ENCODE peak calls at places on chromosomes 1 and 21, in four cellular contexts. J is CD4-positive, alpha-beta memory T cell; V is OCI-LY7; K is hepatocyte. U is an unnamed sample.

GRCh38 chr1:92538413-92539061 is 51.8 kb upstream of the GFI1 start:
- DNase-seq in J (peak), V (no peak), K (no peak), U (no peak)

GRCh38 chr21:31526040-31526439 is 133.5 kb upstream of the SOD1 start:
- DNase-seq in J (no peak), V (no peak), K (no peak), U (no peak)

GRCh38 chr1:234270581-234271242 is 102.5 kb upstream of the COA6 start:
- DNase-seq in J (no peak), V (no peak), K (no peak), U (no peak)

GRCh38 chr1:6066680-6067079 is 21.0 kb downstream of the KCNAB2 start:
- DNase-seq in J (no peak), V (no peak), K (no peak), U (no peak)

GRCh38 chr1:221381858-221382623 is 359.8 kb downstream of the DUSP10 start:
- DNase-seq in J (no peak), V (no peak), K (no peak), U (no peak)

GRCh38 chr1:230940848-230941247 is 37.8 kb downstream of the TTC13 start:
- DNase-seq in J (no peak), V (no peak), K (no peak), U (no peak)

GRCh38 chr21:35227774-35228173 is 178.7 kb upstream of the RUNX1 start:
- DNase-seq in J (no peak), V (peak), K (no peak), U (no peak)

GRCh38 chr1:48470506-48470905 is 1.5 kb downstream of the SPATA6 start:
- DNase-seq in J (no peak), V (no peak), K (no peak), U (peak)

GRCh38 chr1:218377143-218377660 is 32.1 kb downstream of the TGFB2 start:
- DNase-seq in J (peak), V (no peak), K (no peak), U (no peak)

GRCh38 chr1:228095938-228096337 is 7.2 kb downstream of the C1orf35 start:
- DNase-seq in J (no peak), V (no peak), K (no peak), U (no peak)

GRCh38 chr1:212281589-212281988 is 3.6 kb upstream of the PPP2R5A start:
- DNase-seq in J (no peak), V (no peak), K (no peak), U (no peak)

GRCh38 chr1:201759194-201759814 is 69.7 kb upstream of the IPO9 start:
- DNase-seq in J (no peak), V (no peak), K (no peak), U (no peak)

GRCh38 chr1:241639653-241640148 is 468 bp downstream of the CHML start:
- DNase-seq in J (peak), V (peak), K (peak), U (peak)

GRCh38 chr1:115977481-115978258 is 1.4 kb downstream of the SLC22A15 start:
- DNase-seq in J (no peak), V (no peak), K (peak), U (no peak)

GRCh38 chr1:170445096-170445495 is 86.9 kb upstream of the GORAB start:
- DNase-seq in J (no peak), V (no peak), K (no peak), U (no peak)

GRCh38 chr1:89887270-89887669 is 66.4 kb downstream of the LRRC8D start:
- DNase-seq in J (no peak), V (no peak), K (peak), U (no peak)

GRCh38 chr1:211625040-211625439 is 46.1 kb upstream of the SLC30A1 start:
- DNase-seq in J (no peak), V (peak), K (no peak), U (no peak)

GRCh38 chr1:78527706-78528105 is 36.9 kb downstream of the PTGFR start:
- DNase-seq in J (no peak), V (no peak), K (no peak), U (no peak)

GRCh38 chr21:36420571-36421339 is 35.6 kb downstream of the CHAF1B start:
- DNase-seq in J (no peak), V (no peak), K (no peak), U (no peak)

GRCh38 chr1:246647113-246647512 is 77.1 kb upstream of the SCCPDH start:
- DNase-seq in J (no peak), V (no peak), K (peak), U (peak)

GRCh38 chr1:74412244-74412643 is 100.2 kb downstream of the LRRC53 start:
- DNase-seq in J (no peak), V (no peak), K (no peak), U (no peak)

GRCh38 chr1:155499953-155500621 is 62.5 kb downstream of the ASH1L start:
- DNase-seq in J (no peak), V (peak), K (peak), U (no peak)

GRCh38 chr1:228009828-228010775 is 3.3 kb downstream of the WNT3A start:
- DNase-seq in J (no peak), V (peak), K (no peak), U (no peak)

GRCh38 chr1:192123212-192123611 is 35.0 kb upstream of the RGS18 start:
- DNase-seq in J (no peak), V (no peak), K (no peak), U (no peak)

GRCh38 chr1:56150441-56151215 is 428.7 kb downstream of the PLPP3 start:
- DNase-seq in J (no peak), V (no peak), K (no peak), U (no peak)

GRCh38 chr1:43620956-43621355 is 29.0 kb upstream of the KDM4A start:
- DNase-seq in J (no peak), V (no peak), K (no peak), U (no peak)

GRCh38 chr1:215228193-215228592 is 145.7 kb downstream of the KCNK2 start:
- DNase-seq in J (no peak), V (no peak), K (no peak), U (no peak)

GRCh38 chr1:2088434-2088833 is 38.2 kb downstream of the PRKCZ start:
- DNase-seq in J (no peak), V (no peak), K (no peak), U (no peak)

GRCh38 chr1:33725037-33725436 is 138.8 kb upstream of the HMGB4 start:
- DNase-seq in J (no peak), V (no peak), K (no peak), U (no peak)

GRCh38 chr21:33880626-33881025 is 35.0 kb downstream of the ATP5PO start:
- DNase-seq in J (no peak), V (no peak), K (no peak), U (no peak)

DNA sequence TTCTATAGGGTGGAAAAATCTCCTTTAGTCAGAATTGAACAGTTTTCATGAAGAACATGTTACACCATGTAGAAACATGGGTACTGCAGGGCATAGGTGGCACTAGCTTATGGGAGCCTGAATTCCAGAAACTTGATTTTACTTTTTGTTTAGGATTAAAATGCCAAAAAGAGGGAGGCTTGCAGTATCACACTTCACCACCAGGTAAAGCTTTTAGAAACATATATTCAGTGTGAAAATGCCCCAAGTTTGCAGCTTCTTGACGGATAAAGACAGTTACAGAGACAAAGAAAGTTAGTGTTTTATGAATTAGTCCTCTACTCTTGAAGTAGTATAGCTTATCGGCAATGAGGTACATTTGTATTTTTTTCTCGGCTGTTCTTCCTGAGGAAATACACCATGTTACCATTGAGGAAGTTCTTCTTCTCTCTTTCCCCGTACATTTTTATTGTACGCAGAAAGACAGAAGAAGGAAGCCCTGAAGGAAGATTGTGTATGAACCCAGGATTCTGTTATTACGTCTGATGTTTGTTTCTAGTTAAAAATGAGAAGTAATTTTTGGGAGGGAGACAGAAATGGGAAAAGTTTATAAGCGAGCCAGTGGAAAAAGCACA is 66.1 kb downstream of the PBX1 start:
- DNase-seq in J (no peak), V (peak), K (no peak), U (no peak)
- H3K27ac ChIP-seq in J (no peak), V (no peak), K (no peak), U (no peak)

DNA sequence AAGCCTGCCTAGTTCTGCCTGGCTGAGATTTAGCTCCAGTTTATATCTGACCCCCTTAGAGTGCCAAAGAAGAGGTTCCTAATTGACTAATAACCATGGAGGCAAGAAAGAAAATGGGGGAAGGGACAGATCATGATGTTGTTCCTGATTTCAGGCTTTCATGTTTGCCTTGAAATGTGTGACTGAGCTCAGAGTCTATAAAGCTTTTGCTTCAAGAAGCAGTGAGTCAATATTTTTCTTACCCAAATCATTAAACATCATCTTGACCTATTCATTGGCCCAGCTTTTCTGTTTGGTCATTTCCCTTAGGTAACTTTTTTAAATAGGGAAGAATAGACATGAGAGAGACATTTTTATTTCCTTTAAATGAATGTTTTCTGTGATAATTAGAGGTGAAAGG is 55.9 kb downstream of the HHAT start:
- DNase-seq in J (no peak), V (no peak), K (no peak), U (no peak)
- H3K27ac ChIP-seq in J (no peak), V (no peak), K (peak), U (no peak)

DNA sequence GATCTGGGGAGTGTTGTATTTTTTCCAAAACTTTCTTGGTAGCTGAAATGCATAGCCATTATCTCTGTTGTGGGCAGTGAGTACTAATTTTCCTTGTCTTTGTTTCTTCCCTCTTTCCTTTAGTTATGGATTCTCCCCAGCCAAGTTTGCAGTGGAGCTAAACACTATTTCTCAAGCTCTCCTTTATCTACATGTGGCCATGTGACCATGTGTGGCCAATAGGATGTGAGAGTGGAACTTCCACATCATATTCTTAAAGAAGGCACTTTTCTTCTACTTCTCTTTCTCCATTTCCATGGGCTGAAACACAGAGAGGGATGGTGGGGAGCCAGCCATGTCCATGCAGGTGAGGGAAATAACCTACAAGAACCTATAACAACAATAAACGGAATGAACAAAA is 230.8 kb downstream of the CTH start:
- DNase-seq in J (no peak), V (no peak), K (no peak), U (no peak)
- H3K27ac ChIP-seq in J (no peak), V (no peak), K (no peak), U (no peak)

GRCh38 chr1:156721131-156721924 is 6.9 kb upstream of the METTL25B start:
- DNase-seq in J (no peak), V (no peak), K (no peak), U (no peak)

GRCh38 chr1:156727492-156727891 is 777 bp upstream of the METTL25B start:
- DNase-seq in J (no peak), V (no peak), K (no peak), U (no peak)

GRCh38 chr1:156727914-156728598 is at the start of gene METTL25B:
- DNase-seq in J (peak), V (peak), K (peak), U (peak)

GRCh38 chr1:156726549-156727226 is 1.6 kb upstream of the METTL25B start:
- DNase-seq in J (peak), V (peak), K (peak), U (no peak)

DNA sequence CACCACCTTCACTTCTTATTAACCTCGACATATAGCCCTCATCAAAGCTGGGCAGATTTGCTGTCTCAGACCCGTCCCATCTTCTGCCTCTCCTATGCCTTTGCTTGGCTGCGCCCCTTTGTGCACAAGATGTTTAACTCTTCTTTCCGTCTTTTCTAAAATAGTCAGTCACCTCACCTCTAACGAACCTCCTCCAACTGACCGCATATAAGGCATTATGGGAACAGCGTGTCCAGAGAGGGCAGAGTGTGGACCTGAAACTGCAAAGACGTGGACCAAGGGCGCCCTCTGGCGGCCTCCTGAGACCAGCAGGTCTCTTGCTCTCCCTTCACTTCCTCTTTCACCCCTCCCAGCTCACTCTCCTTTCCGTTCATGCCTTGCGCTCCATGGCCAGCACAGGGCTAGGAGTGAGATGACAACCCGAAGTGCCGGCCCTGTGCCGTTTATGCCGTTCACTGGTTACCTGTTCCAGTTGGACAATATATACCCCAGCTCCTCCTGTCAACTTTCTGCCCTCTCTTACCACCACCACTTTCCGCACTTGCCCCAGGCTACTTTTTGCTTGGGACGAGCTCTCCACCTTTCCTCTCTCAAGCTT is 2.5 kb upstream of the METTL25B start:
- DNase-seq in J (peak), V (peak), K (peak), U (peak)
- H3K27ac ChIP-seq in J (peak), V (peak), K (no peak), U (no peak)

DNA sequence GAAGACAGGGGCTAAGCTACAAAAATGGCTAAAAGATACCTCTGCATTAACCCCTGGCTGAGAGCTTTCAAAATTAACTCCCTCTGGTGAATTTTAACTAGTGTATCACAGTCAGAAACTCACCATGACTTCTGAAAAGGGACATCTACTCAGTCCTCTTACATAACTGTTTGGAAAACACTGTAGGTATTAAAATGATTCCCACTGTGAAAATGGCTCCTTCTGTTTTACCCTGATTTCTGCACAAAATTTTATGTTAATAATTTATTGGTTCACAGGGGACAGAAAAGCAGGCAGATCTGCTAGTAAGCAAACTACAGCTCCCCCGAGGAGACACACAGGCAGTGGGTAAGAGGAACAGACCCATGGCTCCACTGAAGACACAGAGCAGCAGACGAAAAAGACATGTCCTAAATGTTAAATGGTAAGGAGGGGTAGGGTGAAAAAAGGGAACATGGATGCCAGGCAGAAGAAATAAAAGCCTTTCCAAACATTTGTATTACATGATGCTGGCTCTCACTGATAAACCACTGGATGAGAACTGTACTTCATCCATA is 111.7 kb downstream of the SLC45A1 start:
- DNase-seq in J (no peak), V (peak), K (no peak), U (no peak)
- H3K27ac ChIP-seq in J (no peak), V (peak), K (no peak), U (no peak)

DNA sequence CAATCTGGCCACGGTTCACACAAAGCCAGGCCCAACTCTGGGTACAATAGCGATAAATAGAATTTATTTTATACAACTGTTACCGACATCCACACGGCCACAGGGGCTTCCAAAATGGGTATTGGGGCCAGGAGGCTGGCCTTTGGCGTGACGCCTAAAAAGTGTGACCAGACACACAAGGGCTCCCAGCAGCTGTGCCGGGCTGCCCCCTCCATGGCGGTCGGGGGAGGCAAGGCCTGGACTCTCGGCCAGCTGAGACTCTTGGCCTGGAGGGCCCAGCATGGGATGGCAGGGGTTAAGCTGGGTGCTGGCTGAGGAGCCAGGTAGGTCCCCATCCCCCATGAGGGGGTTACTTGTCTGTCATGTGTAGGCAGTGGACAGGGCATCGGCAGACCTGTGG is 73.0 kb downstream of the RAP1GAP start:
- DNase-seq in J (no peak), V (no peak), K (no peak), U (no peak)
- H3K27ac ChIP-seq in J (no peak), V (no peak), K (no peak), U (no peak)

GRCh38 chr1:161083743-161084084 is 5.6 kb downstream of the NECTIN4 start:
- DNase-seq in J (no peak), V (no peak), K (no peak), U (no peak)

GRCh38 chr1:161082483-161082882 is 6.9 kb downstream of the NECTIN4 start:
- DNase-seq in J (no peak), V (no peak), K (no peak), U (no peak)

GRCh38 chr1:161085165-161085564 is 4.2 kb downstream of the NECTIN4 start:
- DNase-seq in J (no peak), V (no peak), K (no peak), U (no peak)

GRCh38 chr1:161082996-161083742 is 6.2 kb downstream of the NECTIN4 start:
- DNase-seq in J (no peak), V (no peak), K (peak), U (no peak)

DNA sequence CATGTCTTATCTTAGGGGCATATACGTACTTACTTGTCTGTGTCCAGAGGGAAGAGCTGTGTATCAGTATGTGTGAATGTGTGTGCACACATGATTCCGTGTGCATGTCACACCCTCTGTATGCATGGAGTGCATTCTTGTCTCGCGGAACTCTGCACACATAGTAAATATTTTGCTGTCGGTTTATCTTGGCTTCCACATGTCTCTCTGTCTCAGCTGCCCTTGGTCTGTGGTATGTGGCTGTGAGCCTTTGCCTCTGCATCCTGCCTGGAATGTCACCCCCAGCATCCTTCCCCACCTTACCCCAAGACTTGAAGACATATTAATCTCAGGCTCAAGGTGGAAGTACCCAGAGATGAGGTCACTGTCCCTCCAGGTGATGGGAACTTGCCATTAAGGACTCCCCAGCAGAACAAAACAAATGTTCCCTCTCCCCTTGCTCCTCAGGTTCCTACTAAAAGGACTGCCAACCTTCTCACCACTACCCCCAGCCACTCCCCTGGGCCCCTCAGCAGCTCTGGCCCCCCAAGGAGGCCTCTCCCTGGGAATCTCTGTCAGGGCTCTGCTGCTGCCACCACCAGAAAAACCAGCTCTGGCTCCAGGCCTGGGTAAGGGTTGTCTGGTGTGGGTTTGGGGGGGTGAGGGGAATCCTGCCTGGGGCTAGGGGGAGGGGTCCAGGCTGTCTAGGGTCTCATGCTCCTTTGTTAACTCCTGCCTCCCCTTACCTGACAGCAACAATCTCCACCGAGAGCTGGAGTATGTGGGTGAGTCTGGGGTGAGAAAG is 5.0 kb downstream of the NECTIN4 start:
- DNase-seq in J (no peak), V (no peak), K (peak), U (no peak)
- H3K27ac ChIP-seq in J (no peak), V (no peak), K (peak), U (no peak)

U was measured in substantia nigra.